ENCODE peak calls at places on chromosomes 4 and X, in nine cellular contexts. J is fibroblast of lung; I is SK-N-SH; Q is testis; X is CD8-positive, alpha-beta T cell; Z is A549; G is WERI-Rb-1; S is heart left ventricle; R is AG04450. M is an unnamed sample.

GRCh38 chr4:25799522-25799921 is 63.3 kb downstream of the SEL1L3 start:
- DNase-seq in J (no peak), I (no peak), Q (no peak), X (no peak), Z (no peak), G (peak; percentile 77), S (no peak), R (no peak), M (no peak)

GRCh38 chr4:24262616-24263015 is 321.7 kb downstream of the DHX15 start:
- DNase-seq in J (peak; percentile 85), I (no peak), Q (no peak), X (no peak), Z (no peak), G (no peak), S (no peak), R (no peak), M (no peak)

GRCh38 chrX:37867509-37868153 is 20.3 kb upstream of the DYNLT3 start:
- DNase-seq in J (no peak), I (no peak), Q (no peak), X (no peak), Z (no peak), G (no peak), S (no peak), R (no peak), M (no peak)

GRCh38 chr4:1797298-1797860 is 4.3 kb downstream of the FGFR3 start:
- DNase-seq in J (no peak), I (no peak), Q (no peak), X (no peak), Z (no peak), G (no peak), S (no peak), R (no peak), M (no peak)

GRCh38 chr4:60422440-60422839 is 777.7 kb upstream of the ADGRL3 start:
- DNase-seq in J (no peak), I (no peak), Q (no peak), X (no peak), Z (no peak), G (no peak), S (no peak), R (no peak), M (no peak)

GRCh38 chrX:104419211-104419610 is 146.8 kb upstream of the IL1RAPL2 start:
- DNase-seq in J (peak; percentile 83), I (no peak), Q (no peak), X (no peak), Z (no peak), G (no peak), S (no peak), R (no peak), M (no peak)

GRCh38 chr4:41748788-41749445 is 392 bp upstream of the PHOX2B start:
- DNase-seq in J (no peak), I (peak; percentile 79), Q (no peak), X (no peak), Z (no peak), G (no peak), S (no peak), R (no peak), M (no peak)

GRCh38 chr4:75745192-75745591 is 20.8 kb downstream of the USO1 start:
- DNase-seq in J (peak; percentile 59), I (no peak), Q (no peak), X (no peak), Z (no peak), G (no peak), S (no peak), R (peak; percentile 29), M (no peak)

GRCh38 chrX:11381464-11381863 is 88.3 kb downstream of the AMELX start:
- DNase-seq in J (peak; percentile 45), I (peak; percentile 20), Q (peak; percentile 60), X (no peak), Z (peak; percentile 5), G (peak; percentile 22), S (peak; percentile 34), R (peak; percentile 18), M (no peak)

GRCh38 chrX:103431316-103431715 is 55.0 kb downstream of the BEX3 start:
- DNase-seq in J (peak; percentile 65), I (no peak), Q (no peak), X (no peak), Z (no peak), G (no peak), S (no peak), R (peak; percentile 18), M (no peak)

GRCh38 chr4:3486556-3487270 is 23.6 kb downstream of the DOK7 start:
- DNase-seq in J (no peak), I (peak; percentile 64), Q (no peak), X (no peak), Z (no peak), G (peak; percentile 62), S (no peak), R (no peak), M (no peak)

GRCh38 chrX:43706786-43707185 is 50.7 kb downstream of the MAOA start:
- DNase-seq in J (no peak), I (no peak), Q (no peak), X (no peak), Z (no peak), G (no peak), S (no peak), R (no peak), M (no peak)

GRCh38 chr4:128770807-128771206 is 38.7 kb upstream of the JADE1 start:
- DNase-seq in J (peak; percentile 38), I (no peak), Q (no peak), X (no peak), Z (no peak), G (no peak), S (no peak), R (no peak), M (no peak)

GRCh38 chrX:68686684-68687045 is 39.2 kb downstream of the STARD8 start:
- DNase-seq in J (peak; percentile 36), I (no peak), Q (peak; percentile 23), X (no peak), Z (peak; percentile 17), G (peak; percentile 17), S (peak; percentile 27), R (no peak), M (no peak)

GRCh38 chr4:144754562-144755410 is 108.8 kb downstream of the HHIP start:
- DNase-seq in J (peak; percentile 90), I (no peak), Q (no peak), X (no peak), Z (no peak), G (peak; percentile 29), S (no peak), R (no peak), M (no peak)

GRCh38 chrX:45006002-45006800 is 133.2 kb downstream of the KDM6A start:
- DNase-seq in J (peak; percentile 51), I (no peak), Q (no peak), X (no peak), Z (peak; percentile 10), G (no peak), S (no peak), R (no peak), M (no peak)
- TF ChIP-seq CTCF in J (no peak), I (no peak), Q (no peak), X (no peak), Z (no peak), G (no peak), S (no peak), R (no peak), M (no peak)

DNA sequence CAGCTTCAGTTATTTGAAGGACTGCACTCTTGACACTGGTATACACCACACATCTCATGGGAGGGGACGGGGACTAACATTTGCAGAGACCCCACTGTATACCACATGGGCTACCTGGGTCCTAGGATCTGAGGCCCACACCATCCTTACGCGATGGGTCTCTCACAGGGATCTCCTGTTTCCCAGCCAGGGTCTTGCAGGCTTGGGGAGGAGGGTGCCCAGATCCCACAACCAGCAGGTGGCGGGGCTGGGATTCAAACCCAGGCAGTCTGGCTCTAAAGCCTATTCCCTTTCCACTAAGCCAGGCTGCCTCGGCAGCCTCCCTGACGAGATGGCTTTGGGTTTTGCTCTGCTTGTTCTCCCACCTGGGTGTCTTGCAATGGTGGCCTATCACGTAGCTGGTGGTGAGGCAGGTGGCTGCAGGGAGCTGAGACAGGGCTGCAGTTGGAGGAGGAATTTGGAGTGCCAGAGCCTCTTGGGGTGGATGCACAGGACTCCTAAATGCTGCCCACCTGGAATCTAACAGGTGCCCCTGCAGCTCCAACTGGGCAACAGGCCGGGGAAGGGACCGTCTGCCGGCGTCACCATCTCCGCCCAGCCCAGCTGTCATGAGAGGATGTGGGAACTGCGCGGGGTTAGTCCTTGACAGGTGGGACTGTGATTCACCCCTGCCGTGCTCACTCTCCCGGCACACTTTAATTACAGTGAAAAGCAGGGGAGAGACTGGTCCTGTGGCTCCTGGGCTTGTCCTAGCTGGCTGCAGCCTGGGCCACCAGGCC is 110.7 kb downstream of the PSAPL1 start:
- DNase-seq in J (no peak), I (no peak), Q (no peak), X (no peak), Z (peak; percentile 18), G (peak; percentile 96), S (no peak), R (no peak), M (no peak)
- TF ChIP-seq CTCF in J (no peak), I (peak; percentile 28), Q (no peak), X (no peak), Z (no peak), G (peak; percentile 11), S (no peak), R (peak; percentile 15), M (no peak)

GRCh38 chr4:64781737-64782326 is 372.6 kb upstream of the TECRL start:
- DNase-seq in J (peak; percentile 40), I (peak; percentile 2), Q (no peak), X (no peak), Z (no peak), G (no peak), S (no peak), R (no peak), M (no peak)

GRCh38 chr4:64777286-64777685 is 368.0 kb upstream of the TECRL start:
- DNase-seq in J (peak; percentile 84), I (no peak), Q (no peak), X (no peak), Z (no peak), G (no peak), S (no peak), R (no peak), M (no peak)

GRCh38 chr4:64780664-64781063 is 371.4 kb upstream of the TECRL start:
- DNase-seq in J (no peak), I (no peak), Q (no peak), X (no peak), Z (no peak), G (no peak), S (no peak), R (no peak), M (no peak)

GRCh38 chr4:64774626-64775025 is 365.4 kb upstream of the TECRL start:
- DNase-seq in J (peak; percentile 81), I (no peak), Q (no peak), X (no peak), Z (no peak), G (no peak), S (no peak), R (no peak), M (no peak)

GRCh38 chr4:64776820-64777219 is 367.6 kb upstream of the TECRL start:
- DNase-seq in J (no peak), I (no peak), Q (no peak), X (no peak), Z (no peak), G (no peak), S (no peak), R (no peak), M (no peak)
- TF ChIP-seq CTCF in J (no peak), I (no peak), Q (no peak), X (no peak), Z (no peak), G (no peak), S (no peak), R (no peak), M (no peak)

DNA sequence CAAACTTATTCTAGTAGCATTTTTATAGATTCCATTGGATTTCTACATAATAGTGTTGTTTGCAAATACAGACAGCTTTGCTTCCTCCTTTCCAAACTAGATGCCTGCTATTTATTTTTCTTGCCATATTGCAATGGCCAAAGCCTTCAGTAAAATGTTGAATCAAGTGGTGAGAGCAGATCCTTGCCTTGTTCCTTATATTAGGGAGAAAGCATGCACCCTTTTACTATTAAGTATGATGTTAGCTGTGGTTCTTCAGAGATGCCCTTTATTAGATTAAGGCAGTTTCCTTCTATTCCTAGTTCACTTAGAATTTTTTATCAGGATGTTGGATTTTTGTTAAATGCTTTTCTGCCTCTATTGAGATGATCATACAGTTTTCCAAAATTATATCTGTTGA is 233.7 kb downstream of the CBR4 start:
- DNase-seq in J (no peak), I (no peak), Q (no peak), X (no peak), Z (no peak), G (no peak), S (no peak), R (no peak), M (no peak)
- TF ChIP-seq CTCF in J (no peak), I (no peak), Q (no peak), X (no peak), Z (no peak), G (no peak), S (no peak), R (no peak), M (no peak)